ENCODE peak calls at places on chromosomes 6 and 20, in five cellular contexts. N is heart right ventricle; H is fibroblast of lung; M is IMR-90; L is CD8-positive, alpha-beta T cell. R is an unnamed sample. For H3K9me3, the result is how much of the 10 kb centered on the place peaks cover.

GRCh38 chr6:152099816-152100618 is 292.5 kb downstream of the ESR1 start:
- DNase-seq in N (peak), H (peak), M (peak), L (no peak), R (peak)

GRCh38 chr6:73586416-73586974 is 65.7 kb upstream of the EEF1A1 start:
- DNase-seq in N (no peak), H (peak), M (peak), L (no peak), R (no peak)

GRCh38 chr6:133340557-133340956 is 99.4 kb downstream of the EYA4 start:
- DNase-seq in N (no peak), H (peak), M (peak), L (no peak), R (no peak)

GRCh38 chr20:51345601-51346101 is 196.9 kb downstream of the NFATC2 start:
- DNase-seq in N (no peak), H (peak), M (peak), L (no peak), R (no peak)

GRCh38 chr20:37333130-37333847 is 12.7 kb upstream of the SRC start:
- DNase-seq in N (no peak), H (no peak), M (no peak), L (no peak), R (no peak)

GRCh38 chr6:27332692-27333641 is 20.9 kb upstream of the POM121L2 start:
- DNase-seq in N (no peak), H (peak), M (peak), L (peak), R (no peak)

GRCh38 chr6:137549106-137549505 is 54.9 kb upstream of the OLIG3 start:
- DNase-seq in N (no peak), H (no peak), M (no peak), L (no peak), R (no peak)

GRCh38 chr6:37323568-37323967 is 30.2 kb upstream of the RNF8 start:
- DNase-seq in N (no peak), H (peak), M (peak), L (no peak), R (no peak)

GRCh38 chr6:82365011-82365751 is 1.6 kb downstream of the TPBG start:
- DNase-seq in N (peak), H (peak), M (peak), L (no peak), R (peak)

GRCh38 chr6:157893238-157893637 is 70.2 kb downstream of the SNX9 start:
- DNase-seq in N (no peak), H (no peak), M (no peak), L (peak), R (no peak)

GRCh38 chr20:41318271-41318649 is 729 bp upstream of the ZHX3 start:
- DNase-seq in N (no peak), H (no peak), M (no peak), L (no peak), R (no peak)

GRCh38 chr6:97049254-97050004 is 124.9 kb downstream of the KLHL32 start:
- DNase-seq in N (no peak), H (no peak), M (no peak), L (no peak), R (no peak)

GRCh38 chr6:2110504-2110903 is 134.9 kb downstream of the GMDS start:
- DNase-seq in N (no peak), H (peak), M (peak), L (no peak), R (peak)

GRCh38 chr20:59159822-59160740 is 3.5 kb upstream of the ZNF831 start:
- DNase-seq in N (no peak), H (no peak), M (no peak), L (peak), R (no peak)

GRCh38 chr6:159094444-159095252 is 49.9 kb upstream of the TAGAP start:
- DNase-seq in N (no peak), H (no peak), M (no peak), L (peak), R (no peak)

GRCh38 chr6:145070791-145071190 is 664.5 kb downstream of the EPM2A start:
- DNase-seq in N (no peak), H (peak), M (peak), L (no peak), R (no peak)

GRCh38 chr20:39624316-39624715 is 662.2 kb downstream of the DHX35 start:
- DNase-seq in N (no peak), H (no peak), M (no peak), L (no peak), R (no peak)
- H3K27ac ChIP-seq in N (no peak), H (no peak), M (no peak), L (no peak), R (no peak)

GRCh38 chr6:149960488-149960887 is 3.3 kb upstream of the ULBP1 start:
- DNase-seq in N (no peak), H (no peak), M (no peak), L (no peak), R (no peak)

GRCh38 chr6:149962461-149963211 is 1.1 kb upstream of the ULBP1 start:
- DNase-seq in N (no peak), H (no peak), M (no peak), L (no peak), R (no peak)

GRCh38 chr6:149963462-149964242 is at the start of gene ULBP1:
- DNase-seq in N (peak), H (peak), M (peak), L (peak), R (peak)

GRCh38 chr6:149963212-149963461 is 606 bp upstream of the ULBP1 start:
- DNase-seq in N (no peak), H (peak), M (peak), L (no peak), R (no peak)

GRCh38 chr6:149961728-149962425 is 1.9 kb upstream of the ULBP1 start:
- DNase-seq in N (no peak), H (no peak), M (no peak), L (peak), R (no peak)
- TF ChIP-seq CTCF in N (no peak), H (peak), M (peak), L (peak), R (no peak)

GRCh38 chr6:374956-375355 is 16.6 kb upstream of the IRF4 start:
- DNase-seq in N (no peak), H (no peak), M (no peak), L (no peak), R (no peak)

GRCh38 chr6:373773-374724 is 17.5 kb upstream of the IRF4 start:
- DNase-seq in N (no peak), H (peak), M (peak), L (no peak), R (no peak)

GRCh38 chr6:373031-373430 is 18.5 kb upstream of the IRF4 start:
- DNase-seq in N (no peak), H (no peak), M (no peak), L (no peak), R (no peak)

GRCh38 chr6:370555-370954 is 21.0 kb upstream of the IRF4 start:
- DNase-seq in N (no peak), H (no peak), M (no peak), L (no peak), R (no peak)

GRCh38 chr6:372336-372911 is 19.1 kb upstream of the IRF4 start:
- DNase-seq in N (no peak), H (no peak), M (no peak), L (no peak), R (no peak)
- H3K9me3 ChIP-seq in N (under half), H (under half), M (under half), L (under half), R (under half)

DNA sequence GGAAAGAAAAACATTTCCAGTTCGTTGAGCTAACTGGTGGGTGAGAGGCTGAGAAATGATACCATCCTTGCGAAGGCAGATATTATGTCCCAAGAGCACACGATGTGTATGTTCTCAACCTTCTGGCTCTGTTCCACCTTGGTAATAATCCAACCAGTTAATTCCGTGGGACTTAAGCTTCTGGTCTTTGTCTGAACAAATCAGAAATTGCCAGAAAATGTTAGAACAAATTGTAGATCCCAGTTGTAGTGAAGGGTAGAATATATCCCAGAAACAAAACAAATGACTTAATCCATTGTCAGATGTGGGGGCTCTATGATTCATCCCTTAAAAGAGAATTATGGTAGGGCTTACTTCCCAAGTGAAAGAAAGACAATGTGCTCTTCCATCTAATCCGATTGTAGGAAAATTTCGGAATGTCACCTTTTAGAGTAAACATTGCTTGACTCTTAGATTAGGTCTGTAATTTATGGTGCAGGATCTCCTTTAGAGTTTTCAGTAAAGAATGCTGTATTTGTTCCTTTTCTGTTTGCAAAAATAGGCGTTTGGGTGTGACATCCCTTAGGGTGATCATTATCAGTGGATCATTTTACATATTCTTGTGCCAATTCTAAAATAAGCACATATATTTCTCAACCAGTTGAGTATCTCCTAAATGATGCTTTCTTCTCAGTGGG is 234.5 kb upstream of the ZNF217 start:
- DNase-seq in N (no peak), H (peak), M (peak), L (no peak), R (no peak)
- H3K27ac ChIP-seq in N (peak), H (peak), M (peak), L (no peak), R (peak)

GRCh38 chr6:4021133-4021861 is 57.6 kb downstream of the FAM217A start:
- DNase-seq in N (peak), H (peak), M (peak), L (peak), R (peak)
- TF ChIP-seq CTCF in N (peak), H (peak), M (peak), L (peak), R (peak)

DNA sequence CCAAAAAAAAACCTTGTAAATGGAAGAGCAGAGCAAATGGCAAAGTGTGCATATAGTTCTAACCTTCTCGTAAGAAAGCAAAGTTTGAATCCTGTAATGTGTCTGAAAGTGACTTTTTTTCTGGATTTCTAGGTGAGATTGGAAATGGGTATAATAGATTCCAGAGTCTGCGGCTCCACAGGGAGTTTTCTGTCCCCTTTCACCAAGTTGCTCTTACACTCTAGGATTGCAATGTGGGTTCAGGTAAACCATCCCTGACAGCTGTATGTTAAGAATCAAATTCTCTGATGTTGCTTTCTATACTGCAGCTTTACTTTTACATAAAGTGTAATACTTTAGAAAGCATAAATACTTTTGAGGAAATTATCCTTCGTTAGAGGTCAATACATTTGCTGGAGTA is 260.1 kb downstream of the PRL start:
- DNase-seq in N (no peak), H (no peak), M (no peak), L (no peak), R (no peak)
- H3K9me3 ChIP-seq in N (under half), H (under half), M (under half), L (under half), R (under half)

GRCh38 chr20:824916-825315 is 8.6 kb upstream of the FAM110A start:
- DNase-seq in N (no peak), H (no peak), M (no peak), L (no peak), R (no peak)
- H3K27ac ChIP-seq in N (no peak), H (no peak), M (no peak), L (no peak), R (no peak)